ENCODE peak calls at places on chromosomes 7 and 10, in eight cellular contexts. One of them, this sample, is unnamed.

GRCh38 chr7:36945612-36946400 is 221.5 kb upstream of the AOAH start:
- DNase-seq in amygdala: no peak
- DNase-seq in stimulated activated CD4-positive, alpha-beta T cell treated with anti-CD3 and anti-CD28 coated beads, Interleukin-12 subunit alpha, Interleukin-12 subunit beta, amount 100 ng/mL, for 4 hours: no peak
- DNase-seq in GM13977: no peak
- DNase-seq in Caco-2: peak; percentile 48
- DNase-seq in colonic mucosa: peak; percentile 45
- DNase-seq in brain microvascular endothelial cell: no peak
- DNase-seq in DND-41: no peak
- DNase-seq in this sample: no peak

GRCh38 chr7:114468844-114469243 is 54.2 kb downstream of the FOXP2 start:
- DNase-seq in stimulated activated CD4-positive, alpha-beta T cell treated with anti-CD3 and anti-CD28 coated beads, Interleukin-12 subunit alpha, Interleukin-12 subunit beta, amount 100 ng/mL, for 4 hours: no peak
- DNase-seq in amygdala: no peak
- DNase-seq in brain microvascular endothelial cell: no peak
- DNase-seq in colonic mucosa: no peak
- DNase-seq in GM13977: no peak
- DNase-seq in DND-41: no peak
- DNase-seq in Caco-2: no peak
- DNase-seq in this sample: no peak

GRCh38 chr10:18437486-18437885 is 213.9 kb downstream of the NSUN6 start:
- DNase-seq in DND-41: no peak
- DNase-seq in Caco-2: no peak
- DNase-seq in brain microvascular endothelial cell: peak; percentile 8
- DNase-seq in stimulated activated CD4-positive, alpha-beta T cell treated with anti-CD3 and anti-CD28 coated beads, Interleukin-12 subunit alpha, Interleukin-12 subunit beta, amount 100 ng/mL, for 4 hours: no peak
- DNase-seq in amygdala: no peak
- DNase-seq in colonic mucosa: no peak
- DNase-seq in GM13977: no peak
- DNase-seq in this sample: no peak

GRCh38 chr7:67019562-67020390 is 23.1 kb downstream of the TYW1 start:
- DNase-seq in brain microvascular endothelial cell: no peak
- DNase-seq in DND-41: no peak
- DNase-seq in amygdala: no peak
- DNase-seq in stimulated activated CD4-positive, alpha-beta T cell treated with anti-CD3 and anti-CD28 coated beads, Interleukin-12 subunit alpha, Interleukin-12 subunit beta, amount 100 ng/mL, for 4 hours: no peak
- DNase-seq in Caco-2: no peak
- DNase-seq in GM13977: no peak
- DNase-seq in colonic mucosa: no peak
- DNase-seq in this sample: no peak

GRCh38 chr7:95141755-95142154 is 182.6 kb downstream of the PON1 start:
- DNase-seq in stimulated activated CD4-positive, alpha-beta T cell treated with anti-CD3 and anti-CD28 coated beads, Interleukin-12 subunit alpha, Interleukin-12 subunit beta, amount 100 ng/mL, for 4 hours: no peak
- DNase-seq in GM13977: no peak
- DNase-seq in DND-41: no peak
- DNase-seq in colonic mucosa: no peak
- DNase-seq in amygdala: no peak
- DNase-seq in Caco-2: no peak
- DNase-seq in brain microvascular endothelial cell: peak; percentile 28
- DNase-seq in this sample: no peak

GRCh38 chr7:46850563-46851325 is 731.2 kb downstream of the TNS3 start:
- DNase-seq in GM13977: no peak
- DNase-seq in colonic mucosa: no peak
- DNase-seq in stimulated activated CD4-positive, alpha-beta T cell treated with anti-CD3 and anti-CD28 coated beads, Interleukin-12 subunit alpha, Interleukin-12 subunit beta, amount 100 ng/mL, for 4 hours: no peak
- DNase-seq in DND-41: no peak
- DNase-seq in Caco-2: no peak
- DNase-seq in amygdala: no peak
- DNase-seq in brain microvascular endothelial cell: no peak
- DNase-seq in this sample: no peak

GRCh38 chr7:66250711-66251110 is 45.6 kb downstream of the TPST1 start:
- DNase-seq in GM13977: no peak
- DNase-seq in Caco-2: no peak
- DNase-seq in amygdala: no peak
- DNase-seq in colonic mucosa: no peak
- DNase-seq in stimulated activated CD4-positive, alpha-beta T cell treated with anti-CD3 and anti-CD28 coated beads, Interleukin-12 subunit alpha, Interleukin-12 subunit beta, amount 100 ng/mL, for 4 hours: no peak
- DNase-seq in DND-41: no peak
- DNase-seq in brain microvascular endothelial cell: peak; percentile 92
- DNase-seq in this sample: no peak

GRCh38 chr10:90306187-90306586 is 551.7 kb downstream of the HTR7 start:
- DNase-seq in Caco-2: no peak
- DNase-seq in GM13977: no peak
- DNase-seq in colonic mucosa: no peak
- DNase-seq in amygdala: no peak
- DNase-seq in brain microvascular endothelial cell: peak; percentile 98
- DNase-seq in stimulated activated CD4-positive, alpha-beta T cell treated with anti-CD3 and anti-CD28 coated beads, Interleukin-12 subunit alpha, Interleukin-12 subunit beta, amount 100 ng/mL, for 4 hours: no peak
- DNase-seq in DND-41: no peak
- DNase-seq in this sample: no peak

GRCh38 chr7:102896585-102896984 is 16.2 kb upstream of the LRRC17 start:
- DNase-seq in GM13977: no peak
- DNase-seq in colonic mucosa: no peak
- DNase-seq in Caco-2: no peak
- DNase-seq in brain microvascular endothelial cell: no peak
- DNase-seq in stimulated activated CD4-positive, alpha-beta T cell treated with anti-CD3 and anti-CD28 coated beads, Interleukin-12 subunit alpha, Interleukin-12 subunit beta, amount 100 ng/mL, for 4 hours: no peak
- DNase-seq in amygdala: no peak
- DNase-seq in DND-41: no peak
- DNase-seq in this sample: no peak

GRCh38 chr10:62614389-62615157 is 189.9 kb upstream of the ADO start:
- DNase-seq in stimulated activated CD4-positive, alpha-beta T cell treated with anti-CD3 and anti-CD28 coated beads, Interleukin-12 subunit alpha, Interleukin-12 subunit beta, amount 100 ng/mL, for 4 hours: no peak
- DNase-seq in colonic mucosa: no peak
- DNase-seq in DND-41: no peak
- DNase-seq in GM13977: peak; percentile 46
- DNase-seq in Caco-2: no peak
- DNase-seq in amygdala: no peak
- DNase-seq in brain microvascular endothelial cell: peak; percentile 48
- DNase-seq in this sample: no peak

GRCh38 chr10:78460204-78460603 is 426.5 kb downstream of the RPS24 start:
- DNase-seq in GM13977: no peak
- DNase-seq in stimulated activated CD4-positive, alpha-beta T cell treated with anti-CD3 and anti-CD28 coated beads, Interleukin-12 subunit alpha, Interleukin-12 subunit beta, amount 100 ng/mL, for 4 hours: no peak
- DNase-seq in brain microvascular endothelial cell: no peak
- DNase-seq in Caco-2: no peak
- DNase-seq in DND-41: no peak
- DNase-seq in colonic mucosa: no peak
- DNase-seq in amygdala: no peak
- DNase-seq in this sample: no peak

GRCh38 chr10:24707445-24707844 is 16.2 kb downstream of the ARHGAP21 start:
- DNase-seq in brain microvascular endothelial cell: no peak
- DNase-seq in stimulated activated CD4-positive, alpha-beta T cell treated with anti-CD3 and anti-CD28 coated beads, Interleukin-12 subunit alpha, Interleukin-12 subunit beta, amount 100 ng/mL, for 4 hours: no peak
- DNase-seq in colonic mucosa: no peak
- DNase-seq in GM13977: peak; percentile 12
- DNase-seq in amygdala: no peak
- DNase-seq in DND-41: no peak
- DNase-seq in Caco-2: no peak
- DNase-seq in this sample: no peak

GRCh38 chr10:126508535-126509040 is 120.3 kb upstream of the ADAM12 start:
- DNase-seq in DND-41: no peak
- DNase-seq in colonic mucosa: no peak
- DNase-seq in stimulated activated CD4-positive, alpha-beta T cell treated with anti-CD3 and anti-CD28 coated beads, Interleukin-12 subunit alpha, Interleukin-12 subunit beta, amount 100 ng/mL, for 4 hours: no peak
- DNase-seq in GM13977: no peak
- DNase-seq in brain microvascular endothelial cell: no peak
- DNase-seq in Caco-2: peak; percentile 15
- DNase-seq in amygdala: no peak
- DNase-seq in this sample: no peak

GRCh38 chr10:78729810-78730209 is 339.0 kb upstream of the ZMIZ1 start:
- DNase-seq in brain microvascular endothelial cell: no peak
- DNase-seq in amygdala: no peak
- DNase-seq in stimulated activated CD4-positive, alpha-beta T cell treated with anti-CD3 and anti-CD28 coated beads, Interleukin-12 subunit alpha, Interleukin-12 subunit beta, amount 100 ng/mL, for 4 hours: no peak
- DNase-seq in colonic mucosa: no peak
- DNase-seq in GM13977: no peak
- DNase-seq in Caco-2: no peak
- DNase-seq in DND-41: no peak
- DNase-seq in this sample: no peak

GRCh38 chr10:34260904-34261303 is 554.2 kb downstream of the PARD3 start:
- DNase-seq in GM13977: no peak
- DNase-seq in amygdala: no peak
- DNase-seq in colonic mucosa: no peak
- DNase-seq in DND-41: no peak
- DNase-seq in stimulated activated CD4-positive, alpha-beta T cell treated with anti-CD3 and anti-CD28 coated beads, Interleukin-12 subunit alpha, Interleukin-12 subunit beta, amount 100 ng/mL, for 4 hours: no peak
- DNase-seq in brain microvascular endothelial cell: no peak
- DNase-seq in Caco-2: no peak
- DNase-seq in this sample: no peak

GRCh38 chr7:51060536-51060935 is 256.1 kb downstream of the COBL start:
- DNase-seq in GM13977: no peak
- DNase-seq in brain microvascular endothelial cell: no peak
- DNase-seq in stimulated activated CD4-positive, alpha-beta T cell treated with anti-CD3 and anti-CD28 coated beads, Interleukin-12 subunit alpha, Interleukin-12 subunit beta, amount 100 ng/mL, for 4 hours: no peak
- DNase-seq in DND-41: no peak
- DNase-seq in colonic mucosa: no peak
- DNase-seq in Caco-2: no peak
- DNase-seq in amygdala: no peak
- DNase-seq in this sample: no peak

GRCh38 chr7:143295870-143296269 is 7.7 kb downstream of the CASP2 start:
- DNase-seq in amygdala: no peak
- DNase-seq in colonic mucosa: no peak
- DNase-seq in Caco-2: no peak
- DNase-seq in stimulated activated CD4-positive, alpha-beta T cell treated with anti-CD3 and anti-CD28 coated beads, Interleukin-12 subunit alpha, Interleukin-12 subunit beta, amount 100 ng/mL, for 4 hours: no peak
- DNase-seq in GM13977: no peak
- DNase-seq in DND-41: no peak
- DNase-seq in brain microvascular endothelial cell: peak; percentile 30
- DNase-seq in this sample: no peak

GRCh38 chr7:137850586-137850985 is 3.8 kb upstream of the DGKI start:
- DNase-seq in colonic mucosa: no peak
- DNase-seq in brain microvascular endothelial cell: peak; percentile 31
- DNase-seq in stimulated activated CD4-positive, alpha-beta T cell treated with anti-CD3 and anti-CD28 coated beads, Interleukin-12 subunit alpha, Interleukin-12 subunit beta, amount 100 ng/mL, for 4 hours: no peak
- DNase-seq in DND-41: no peak
- DNase-seq in Caco-2: no peak
- DNase-seq in amygdala: no peak
- DNase-seq in GM13977: no peak
- DNase-seq in this sample: no peak

GRCh38 chr10:5159126-5159525 is 25.8 kb downstream of the AKR1C8 start:
- DNase-seq in GM13977: no peak
- DNase-seq in brain microvascular endothelial cell: no peak
- DNase-seq in Caco-2: no peak
- DNase-seq in amygdala: no peak
- DNase-seq in stimulated activated CD4-positive, alpha-beta T cell treated with anti-CD3 and anti-CD28 coated beads, Interleukin-12 subunit alpha, Interleukin-12 subunit beta, amount 100 ng/mL, for 4 hours: no peak
- DNase-seq in DND-41: no peak
- DNase-seq in colonic mucosa: no peak
- DNase-seq in this sample: no peak

GRCh38 chr10:95423327-95424005 is 132.7 kb upstream of the PDLIM1 start:
- DNase-seq in Caco-2: no peak
- DNase-seq in brain microvascular endothelial cell: no peak
- DNase-seq in DND-41: no peak
- DNase-seq in amygdala: no peak
- DNase-seq in stimulated activated CD4-positive, alpha-beta T cell treated with anti-CD3 and anti-CD28 coated beads, Interleukin-12 subunit alpha, Interleukin-12 subunit beta, amount 100 ng/mL, for 4 hours: no peak
- DNase-seq in GM13977: no peak
- DNase-seq in colonic mucosa: no peak
- DNase-seq in this sample: no peak

GRCh38 chr7:129013048-129013721 is 41.7 kb downstream of the TNPO3 start:
- DNase-seq in GM13977: no peak
- DNase-seq in Caco-2: no peak
- DNase-seq in brain microvascular endothelial cell: no peak
- DNase-seq in DND-41: no peak
- DNase-seq in colonic mucosa: no peak
- DNase-seq in stimulated activated CD4-positive, alpha-beta T cell treated with anti-CD3 and anti-CD28 coated beads, Interleukin-12 subunit alpha, Interleukin-12 subunit beta, amount 100 ng/mL, for 4 hours: no peak
- DNase-seq in amygdala: no peak
- DNase-seq in this sample: no peak

GRCh38 chr10:92239185-92239599 is 51.7 kb downstream of the CPEB3 start:
- DNase-seq in brain microvascular endothelial cell: no peak
- DNase-seq in amygdala: no peak
- DNase-seq in colonic mucosa: peak; percentile 39
- DNase-seq in stimulated activated CD4-positive, alpha-beta T cell treated with anti-CD3 and anti-CD28 coated beads, Interleukin-12 subunit alpha, Interleukin-12 subunit beta, amount 100 ng/mL, for 4 hours: no peak
- DNase-seq in Caco-2: peak; percentile 4
- DNase-seq in DND-41: no peak
- DNase-seq in GM13977: no peak
- DNase-seq in this sample: no peak

GRCh38 chr10:74750848-74751274 is 75.5 kb upstream of the KAT6B start:
- DNase-seq in GM13977: peak; percentile 37
- DNase-seq in Caco-2: no peak
- DNase-seq in brain microvascular endothelial cell: no peak
- DNase-seq in amygdala: no peak
- DNase-seq in stimulated activated CD4-positive, alpha-beta T cell treated with anti-CD3 and anti-CD28 coated beads, Interleukin-12 subunit alpha, Interleukin-12 subunit beta, amount 100 ng/mL, for 4 hours: no peak
- DNase-seq in DND-41: no peak
- DNase-seq in colonic mucosa: peak; percentile 9
- DNase-seq in this sample: peak; percentile 17

GRCh38 chr7:37076668-37077067 is 352.4 kb upstream of the AOAH start:
- DNase-seq in stimulated activated CD4-positive, alpha-beta T cell treated with anti-CD3 and anti-CD28 coated beads, Interleukin-12 subunit alpha, Interleukin-12 subunit beta, amount 100 ng/mL, for 4 hours: no peak
- DNase-seq in GM13977: no peak
- DNase-seq in brain microvascular endothelial cell: no peak
- DNase-seq in Caco-2: no peak
- DNase-seq in DND-41: no peak
- DNase-seq in colonic mucosa: no peak
- DNase-seq in amygdala: no peak
- DNase-seq in this sample: no peak

GRCh38 chr7:2266911-2267310 is 24.9 kb downstream of the NUDT1 start:
- DNase-seq in stimulated activated CD4-positive, alpha-beta T cell treated with anti-CD3 and anti-CD28 coated beads, Interleukin-12 subunit alpha, Interleukin-12 subunit beta, amount 100 ng/mL, for 4 hours: no peak
- DNase-seq in Caco-2: no peak
- DNase-seq in amygdala: no peak
- DNase-seq in colonic mucosa: no peak
- DNase-seq in DND-41: no peak
- DNase-seq in brain microvascular endothelial cell: no peak
- DNase-seq in GM13977: no peak
- DNase-seq in this sample: no peak

GRCh38 chr10:31103096-31103495 is 71.4 kb upstream of the ZNF438 start:
- DNase-seq in GM13977: no peak
- DNase-seq in stimulated activated CD4-positive, alpha-beta T cell treated with anti-CD3 and anti-CD28 coated beads, Interleukin-12 subunit alpha, Interleukin-12 subunit beta, amount 100 ng/mL, for 4 hours: no peak
- DNase-seq in DND-41: peak; percentile 57
- DNase-seq in Caco-2: no peak
- DNase-seq in amygdala: no peak
- DNase-seq in brain microvascular endothelial cell: no peak
- DNase-seq in colonic mucosa: no peak
- DNase-seq in this sample: no peak

GRCh38 chr7:111006040-111006439 is 84.9 kb upstream of the LRRN3 start:
- DNase-seq in DND-41: no peak
- DNase-seq in Caco-2: no peak
- DNase-seq in colonic mucosa: no peak
- DNase-seq in brain microvascular endothelial cell: no peak
- DNase-seq in amygdala: no peak
- DNase-seq in stimulated activated CD4-positive, alpha-beta T cell treated with anti-CD3 and anti-CD28 coated beads, Interleukin-12 subunit alpha, Interleukin-12 subunit beta, amount 100 ng/mL, for 4 hours: no peak
- DNase-seq in GM13977: no peak
- DNase-seq in this sample: no peak

This sample was measured in GM12891.